ENCODE peak calls at places on chromosomes 6 and 20, in nine cellular contexts. G is GM23338, D is HCT116, S is GM23248, C is MM.1S, H is PC-3, F is neural progenitor cell, J is SK-N-SH, V is OCI-LY7. N is an unnamed sample. For H3K4me1, the result is how much of the 10 kb centered on the place peaks cover.

GRCh38 chr20:47559141-47559540 is 57.5 kb downstream of the NCOA3 start:
- DNase-seq in G (no peak), D (no peak), S (no peak), C (no peak), H (no peak), F (peak), J (no peak), V (no peak), N (no peak)

GRCh38 chr20:40941023-40941655 is 87.5 kb upstream of the TOP1 start:
- DNase-seq in G (no peak), D (no peak), S (no peak), C (no peak), H (no peak), F (no peak), J (no peak), V (peak), N (no peak)

GRCh38 chr6:3119040-3119723 is 671 bp downstream of the BPHL start:
- DNase-seq in G (no peak), D (no peak), S (peak), C (peak), H (peak), F (no peak), J (no peak), V (no peak), N (peak)

GRCh38 chr6:85714893-85715530 is 72.3 kb upstream of the SYNCRIP start:
- DNase-seq in G (no peak), D (no peak), S (no peak), C (no peak), H (no peak), F (no peak), J (no peak), V (no peak), N (no peak)

GRCh38 chr6:47267301-47267700 is 42.4 kb downstream of the TNFRSF21 start:
- DNase-seq in G (no peak), D (no peak), S (no peak), C (no peak), H (no peak), F (no peak), J (no peak), V (no peak), N (no peak)

GRCh38 chr6:26172496-26172958 is 85.3 kb downstream of the HFE start:
- DNase-seq in G (peak), D (no peak), S (peak), C (peak), H (no peak), F (peak), J (peak), V (peak), N (peak)

GRCh38 chr6:65280060-65280459 is 427.0 kb downstream of the EYS start:
- DNase-seq in G (no peak), D (no peak), S (no peak), C (no peak), H (peak), F (no peak), J (no peak), V (no peak), N (no peak)

GRCh38 chr20:6735913-6736845 is 31.3 kb upstream of the BMP2 start:
- DNase-seq in G (peak), D (no peak), S (no peak), C (no peak), H (no peak), F (no peak), J (no peak), V (no peak), N (peak)

GRCh38 chr6:137315081-137315480 is 95.9 kb upstream of the IFNGR1 start:
- DNase-seq in G (peak), D (no peak), S (no peak), C (no peak), H (no peak), F (no peak), J (no peak), V (no peak), N (no peak)

GRCh38 chr6:41100871-41101287 is 28.1 kb downstream of the NFYA start:
- DNase-seq in G (peak), D (no peak), S (no peak), C (no peak), H (no peak), F (peak), J (no peak), V (no peak), N (no peak)

GRCh38 chr6:24910331-24910849 is 25.4 kb downstream of the RIPOR2 start:
- DNase-seq in G (peak), D (no peak), S (peak), C (no peak), H (no peak), F (peak), J (peak), V (peak), N (no peak)

GRCh38 chr6:149978610-149979009 is 14.9 kb downstream of the ULBP1 start:
- DNase-seq in G (no peak), D (no peak), S (no peak), C (no peak), H (no peak), F (no peak), J (no peak), V (no peak), N (no peak)

GRCh38 chr6:107369493-107369892 is 89.9 kb downstream of the PDSS2 start:
- DNase-seq in G (no peak), D (no peak), S (no peak), C (no peak), H (no peak), F (no peak), J (no peak), V (no peak), N (no peak)

GRCh38 chr6:116073765-116074450 is 13.2 kb upstream of the FRK start:
- DNase-seq in G (no peak), D (no peak), S (peak), C (no peak), H (peak), F (no peak), J (no peak), V (no peak), N (peak)

GRCh38 chr20:59152559-59153354 is 10.9 kb upstream of the ZNF831 start:
- DNase-seq in G (no peak), D (no peak), S (no peak), C (no peak), H (no peak), F (no peak), J (no peak), V (no peak), N (no peak)

GRCh38 chr20:6501061-6501460 is 266.4 kb upstream of the BMP2 start:
- DNase-seq in G (no peak), D (no peak), S (peak), C (no peak), H (peak), F (no peak), J (no peak), V (no peak), N (no peak)

GRCh38 chr6:42911171-42912021 is 4.5 kb upstream of the PTCRA start:
- DNase-seq in G (peak), D (no peak), S (peak), C (no peak), H (no peak), F (peak), J (peak), V (no peak), N (peak)

GRCh38 chr6:13395272-13396237 is 67.2 kb upstream of the TBC1D7 start:
- DNase-seq in G (no peak), D (no peak), S (peak), C (no peak), H (peak), F (no peak), J (peak), V (peak), N (peak)

DNA sequence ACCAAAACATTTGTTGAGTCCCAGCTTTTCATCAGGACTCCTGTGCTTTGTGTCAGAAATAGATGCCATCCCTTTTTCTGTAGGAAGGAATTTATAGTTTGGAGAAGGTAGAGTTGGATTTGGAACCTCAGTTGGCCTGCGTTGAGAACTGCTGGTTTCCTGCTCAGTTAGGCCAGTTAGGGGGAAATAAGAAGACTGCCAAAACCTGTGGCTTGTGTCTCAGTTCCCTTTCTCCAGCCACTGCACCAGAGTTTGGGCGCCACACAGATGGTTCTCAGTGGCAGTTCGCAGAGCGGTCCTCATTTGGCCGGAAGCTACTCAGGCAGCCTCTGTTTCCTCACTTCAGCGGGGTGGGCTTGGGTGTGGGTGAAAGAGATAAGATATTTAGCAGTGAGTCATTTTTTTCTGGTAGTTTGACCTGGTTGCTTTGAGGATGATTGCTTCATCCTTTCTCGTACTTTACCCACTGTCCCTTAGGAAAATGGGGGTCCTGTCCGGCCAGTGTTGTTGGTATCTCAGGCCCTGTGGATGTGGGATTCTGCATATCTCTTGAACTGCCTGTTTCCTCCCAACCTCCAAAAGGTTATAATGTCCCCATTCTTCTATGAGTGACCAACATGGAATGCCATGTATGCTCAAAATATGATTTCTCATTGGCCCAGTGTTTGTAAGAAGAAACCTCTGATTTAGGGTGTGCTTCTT is 53.7 kb downstream of the JARID2 start:
- DNase-seq in G (no peak), D (no peak), S (peak), C (peak), H (peak), F (no peak), J (no peak), V (peak), N (peak)
- H3K4me1 ChIP-seq in G (half or more), D (half or more), S (under half), C (half or more), H (under half), F (under half), J (under half), V (half or more), N (under half)

GRCh38 chr20:3887870-3888614 is 1.1 kb upstream of the PANK2 start:
- DNase-seq in G (peak), D (peak), S (peak), C (no peak), H (peak), F (peak), J (no peak), V (no peak), N (no peak)

GRCh38 chr20:3888622-3889488 is at the start of gene PANK2:
- DNase-seq in G (peak), D (peak), S (peak), C (peak), H (peak), F (peak), J (peak), V (peak), N (peak)

GRCh38 chr20:3889489-3890409 is 562 bp downstream of the PANK2 start:
- DNase-seq in G (peak), D (no peak), S (peak), C (peak), H (peak), F (no peak), J (peak), V (peak), N (peak)

GRCh38 chr20:3890410-3890751 is 1.2 kb downstream of the PANK2 start:
- DNase-seq in G (peak), D (no peak), S (peak), C (no peak), H (peak), F (no peak), J (no peak), V (peak), N (no peak)

GRCh38 chr20:3890999-3891929 is 2.1 kb downstream of the PANK2 start:
- DNase-seq in G (no peak), D (no peak), S (peak), C (no peak), H (peak), F (no peak), J (no peak), V (peak), N (no peak)
- H3K4me3 ChIP-seq in G (peak), D (peak), S (peak), C (peak), H (peak), F (peak), J (peak), V (peak), N (peak)

GRCh38 chr6:157274471-157275226 is 48.7 kb downstream of the TMEM242 start:
- DNase-seq in G (peak), D (peak), S (peak), C (peak), H (peak), F (peak), J (peak), V (peak), N (peak)

GRCh38 chr6:157272866-157273755 is 50.2 kb downstream of the TMEM242 start:
- DNase-seq in G (peak), D (no peak), S (peak), C (no peak), H (no peak), F (peak), J (no peak), V (peak), N (no peak)

GRCh38 chr6:157272372-157272771 is 50.9 kb downstream of the TMEM242 start:
- DNase-seq in G (no peak), D (no peak), S (no peak), C (no peak), H (no peak), F (no peak), J (no peak), V (no peak), N (no peak)

GRCh38 chr6:157274116-157274470 is 49.2 kb downstream of the TMEM242 start:
- DNase-seq in G (no peak), D (no peak), S (peak), C (no peak), H (no peak), F (no peak), J (no peak), V (peak), N (no peak)

DNA sequence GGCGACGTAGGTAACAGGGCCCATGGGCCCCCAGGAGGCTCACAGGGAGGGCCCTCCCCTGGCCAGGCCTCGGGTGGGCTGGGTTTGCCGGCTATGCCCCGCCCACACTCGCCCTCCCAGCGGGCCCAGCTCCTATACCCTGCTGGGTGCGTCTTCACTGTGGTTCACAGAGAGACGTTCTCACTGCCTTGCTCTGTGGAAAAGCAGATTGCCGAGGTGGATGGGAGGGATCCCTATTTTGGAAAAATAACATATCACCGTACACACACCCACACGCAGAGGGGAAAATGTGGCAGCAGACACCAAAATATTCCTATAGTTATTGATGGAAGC is 49.6 kb downstream of the TMEM242 start:
- DNase-seq in G (peak), D (peak), S (peak), C (no peak), H (no peak), F (peak), J (peak), V (peak), N (peak)
- TF ChIP-seq EZH2phosphoT487 in G (no peak), D (no peak), S (no peak), C (no peak), H (no peak), F (no peak), J (no peak), V (no peak), N (no peak)

DNA sequence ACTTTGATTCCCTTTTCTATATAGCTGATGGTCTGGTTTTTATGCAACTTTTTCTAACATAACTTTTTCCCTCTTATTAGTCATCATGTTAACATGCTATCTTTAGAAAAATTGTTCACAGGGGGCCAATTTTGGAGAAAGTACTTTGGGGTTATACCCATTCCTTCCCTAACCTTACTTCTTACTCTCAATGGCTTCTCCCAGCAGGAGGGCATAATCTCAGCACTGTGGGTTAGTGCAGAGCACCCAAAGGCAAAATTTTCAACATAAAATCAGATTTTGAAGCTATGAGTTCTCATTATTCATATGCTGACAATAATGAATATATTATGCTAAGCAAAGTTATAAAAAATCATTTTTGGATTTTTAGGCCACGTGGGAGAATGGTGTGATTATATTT is 299.2 kb downstream of the SLC35F1 start:
- DNase-seq in G (no peak), D (no peak), S (no peak), C (no peak), H (no peak), F (no peak), J (no peak), V (no peak), N (no peak)
- H3K4me1 ChIP-seq in G (under half), D (under half), S (under half), C (under half), H (under half), F (under half), J (under half), V (under half), N (under half)

DNA sequence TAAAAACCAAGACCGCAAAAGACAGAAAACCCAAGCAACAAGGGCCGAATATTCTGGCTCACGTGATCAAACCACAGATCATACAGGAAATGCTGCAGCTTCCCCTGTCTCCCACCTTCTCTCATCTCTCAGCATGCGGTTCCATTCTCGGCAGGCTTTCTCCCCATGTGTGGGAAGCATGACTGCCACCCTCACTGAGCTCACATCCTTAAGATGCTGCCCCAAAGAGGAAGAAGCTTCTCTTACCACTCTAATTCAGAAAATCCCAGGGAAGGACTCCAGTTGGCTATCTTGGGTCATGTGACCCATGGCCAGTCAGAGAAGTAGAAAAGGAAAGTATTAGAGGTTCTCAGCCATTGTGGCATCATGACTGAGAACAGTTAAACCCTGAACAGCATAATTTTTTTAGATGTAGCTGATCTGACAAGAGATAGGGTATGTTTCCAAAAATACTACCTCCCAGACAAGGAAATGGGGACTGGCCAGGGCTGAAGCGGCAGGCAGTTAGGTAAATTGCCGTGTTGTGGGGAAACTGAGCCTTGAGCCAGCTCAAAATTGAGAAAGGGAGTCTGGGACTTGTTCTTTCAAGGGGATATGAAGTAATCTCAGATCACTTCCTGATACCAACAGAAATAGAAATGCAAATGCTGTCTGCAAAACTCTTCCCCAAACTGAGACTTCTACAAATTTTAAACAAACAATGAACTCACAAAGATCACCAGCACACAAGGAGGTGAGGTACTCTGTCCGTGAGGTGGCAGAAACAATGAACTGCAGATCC is 37.1 kb upstream of the GRM4 start:
- DNase-seq in G (peak), D (no peak), S (no peak), C (peak), H (no peak), F (no peak), J (no peak), V (peak), N (no peak)
- H3K4me3 ChIP-seq in G (no peak), D (no peak), S (no peak), C (peak), H (no peak), F (no peak), J (no peak), V (peak), N (no peak)

DNA sequence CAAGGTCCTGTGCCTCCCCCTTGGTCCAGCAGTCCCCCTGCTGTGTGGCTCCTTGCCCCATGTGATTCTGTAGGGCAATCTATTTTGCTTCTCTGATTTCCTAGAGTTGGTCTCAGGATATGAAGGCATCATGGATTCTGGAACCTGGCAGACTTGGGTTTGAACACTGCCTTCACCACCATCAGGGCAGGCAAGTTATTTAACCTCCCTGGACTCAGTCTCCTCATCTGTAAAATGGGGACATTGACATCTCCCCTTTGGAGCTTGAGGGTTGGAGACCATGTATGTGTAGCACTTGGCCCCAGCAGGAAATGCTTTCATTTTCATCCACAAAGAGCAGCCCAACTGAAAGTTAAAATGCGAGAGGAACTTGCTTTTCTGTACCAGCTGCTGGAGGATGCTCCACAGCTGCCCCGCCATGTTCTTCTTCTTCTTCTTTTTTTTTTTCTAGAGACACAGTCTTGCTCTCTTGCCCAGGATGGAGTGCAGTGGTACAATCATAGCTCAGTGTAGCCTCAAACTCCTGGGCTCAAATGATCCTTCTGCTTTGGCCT is 6.7 kb downstream of the TOX2 start:
- DNase-seq in G (no peak), D (no peak), S (no peak), C (peak), H (no peak), F (no peak), J (no peak), V (no peak), N (no peak)
- TF ChIP-seq EZH2phosphoT487 in G (no peak), D (no peak), S (no peak), C (no peak), H (no peak), F (no peak), J (no peak), V (no peak), N (no peak)

DNA sequence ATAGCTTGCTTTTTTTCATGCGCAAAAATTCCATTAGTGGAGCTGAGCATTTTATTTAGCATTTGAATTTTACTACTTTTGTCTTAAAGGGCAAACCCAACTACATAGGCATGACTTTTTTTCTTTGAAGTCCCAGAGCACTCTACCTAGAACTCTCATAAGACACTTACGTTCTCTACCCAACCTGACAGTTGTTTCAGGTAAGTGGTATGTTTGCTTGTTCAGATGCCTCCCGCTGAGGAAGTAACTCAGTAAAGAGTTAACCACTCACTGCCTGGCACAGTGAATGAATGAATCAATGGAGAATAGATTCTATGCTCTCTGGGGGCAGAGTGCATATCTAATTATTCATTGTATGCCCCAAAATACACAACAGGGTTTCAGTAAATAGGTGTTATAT is 212.3 kb upstream of the PRDM1 start:
- DNase-seq in G (no peak), D (no peak), S (no peak), C (no peak), H (no peak), F (no peak), J (no peak), V (peak), N (no peak)
- H3K4me1 ChIP-seq in G (under half), D (under half), S (under half), C (under half), H (under half), F (under half), J (under half), V (half or more), N (under half)

N was measured in hepatocyte.